ENCODE peak calls at places on chromosome 5, in six cellular contexts. K is A549, W is endothelial cell of umbilical vein, X is K562, Z is HepG2, P is GM12878. D is an unnamed sample.

GRCh38 chr5:110686264-110686663 is 40.2 kb downstream of the TMEM232 start:
- DNase-seq in X (no peak), P (no peak), K (no peak), W (no peak), Z (no peak), D (no peak)

GRCh38 chr5:120533581-120533980 is 69.5 kb downstream of the PRR16 start:
- DNase-seq in P (no peak), K (no peak), Z (no peak), W (no peak), X (no peak), D (no peak)

GRCh38 chr5:82931110-82931509 is 146.1 kb downstream of the TMEM167A start:
- DNase-seq in X (no peak), K (no peak), P (no peak), W (no peak), Z (no peak), D (no peak)

GRCh38 chr5:148653840-148654781 is at the start of gene HTR4:
- DNase-seq in Z (no peak), W (no peak), P (no peak), K (no peak), X (no peak), D (peak)

GRCh38 chr5:78242001-78242400 is 52.5 kb downstream of the AP3B1 start:
- DNase-seq in P (no peak), X (no peak), K (no peak), W (no peak), Z (no peak), D (no peak)

GRCh38 chr5:133702773-133703770 is 90.7 kb upstream of the FSTL4 start:
- DNase-seq in Z (no peak), P (no peak), X (no peak), W (no peak), K (no peak), D (no peak)

GRCh38 chr5:95870105-95870672 is 47.7 kb upstream of the GLRX start:
- DNase-seq in W (peak), Z (peak), K (no peak), X (no peak), P (peak), D (peak)

GRCh38 chr5:144566747-144567415 is 396.2 kb downstream of the KCTD16 start:
- DNase-seq in W (no peak), Z (no peak), P (no peak), X (no peak), K (no peak), D (no peak)

GRCh38 chr5:19767987-19768386 is 220.0 kb downstream of the CDH18 start:
- DNase-seq in Z (no peak), K (no peak), W (peak), X (no peak), P (no peak), D (no peak)

GRCh38 chr5:154141686-154142300 is 48.7 kb upstream of the GALNT10 start:
- DNase-seq in K (no peak), X (no peak), Z (no peak), P (no peak), W (no peak), D (no peak)

GRCh38 chr5:172144291-172144815 is 43.7 kb downstream of the STK10 start:
- DNase-seq in W (no peak), P (no peak), X (peak), K (no peak), Z (peak), D (no peak)

GRCh38 chr5:41835625-41836024 is 34.6 kb downstream of the OXCT1 start:
- DNase-seq in Z (no peak), W (peak), K (no peak), X (no peak), P (no peak), D (peak)

GRCh38 chr5:180050106-180050929 is 21.2 kb downstream of the RNF130 start:
- DNase-seq in P (no peak), Z (peak), W (no peak), X (no peak), K (no peak), D (no peak)

GRCh38 chr5:167785896-167786295 is 505.5 kb upstream of the WWC1 start:
- DNase-seq in X (no peak), Z (no peak), W (no peak), P (no peak), K (no peak), D (no peak)

GRCh38 chr5:150656191-150657132 is 4.6 kb upstream of the MYOZ3 start:
- DNase-seq in P (peak), W (peak), Z (peak), X (peak), K (peak), D (peak)

GRCh38 chr5:37771731-37772130 is 68.1 kb downstream of the GDNF start:
- DNase-seq in X (no peak), W (no peak), P (no peak), K (no peak), Z (no peak), D (no peak)

GRCh38 chr5:54883374-54884194 is 101.8 kb downstream of the ESM1 start:
- DNase-seq in Z (no peak), W (peak), K (no peak), P (no peak), X (peak), D (no peak)

GRCh38 chr5:98656106-98656795 is 117.2 kb upstream of the RGMB start:
- DNase-seq in X (no peak), P (no peak), K (no peak), W (no peak), Z (no peak), D (no peak)

GRCh38 chr5:122312670-122312988 is 592 bp downstream of the SNCAIP start:
- DNase-seq in K (no peak), X (no peak), P (no peak), Z (no peak), W (no peak), D (no peak)

GRCh38 chr5:58450018-58450417 is 9.9 kb downstream of the PLK2 start:
- DNase-seq in K (no peak), P (no peak), Z (no peak), X (no peak), W (no peak), D (no peak)

GRCh38 chr5:157387683-157388093 is 72.3 kb upstream of the NIPAL4 start:
- DNase-seq in W (peak), K (peak), Z (peak), X (no peak), P (no peak), D (no peak)

GRCh38 chr5:147437161-147437596 is 72.7 kb downstream of the DPYSL3 start:
- DNase-seq in K (no peak), Z (no peak), P (no peak), W (no peak), X (no peak), D (peak)

GRCh38 chr5:163790497-163790896 is 285.1 kb downstream of the MAT2B start:
- DNase-seq in P (no peak), W (no peak), K (no peak), Z (no peak), X (no peak), D (no peak)

GRCh38 chr5:60993875-60994571 is 49.0 kb downstream of the NDUFAF2 start:
- DNase-seq in P (no peak), Z (no peak), W (no peak), K (no peak), X (no peak), D (no peak)

GRCh38 chr5:170920196-170920595 is 58.4 kb downstream of the RANBP17 start:
- DNase-seq in X (no peak), P (no peak), Z (no peak), W (no peak), K (no peak), D (no peak)

GRCh38 chr5:160183075-160183474 is 46.2 kb upstream of the FABP6 start:
- DNase-seq in W (no peak), P (no peak), Z (no peak), K (peak), X (no peak), D (no peak)

GRCh38 chr5:37539459-37539858 is 160.3 kb downstream of the WDR70 start:
- DNase-seq in Z (no peak), P (no peak), X (no peak), K (no peak), W (no peak), D (no peak)

GRCh38 chr5:114055318-114055788 is 306.5 kb upstream of the KCNN2 start:
- DNase-seq in W (peak), X (no peak), P (no peak), K (no peak), Z (no peak), D (no peak)
- TF ChIP-seq MYC in W (no peak), X (no peak), P (no peak), K (no peak), Z (no peak), D (no peak)

DNA sequence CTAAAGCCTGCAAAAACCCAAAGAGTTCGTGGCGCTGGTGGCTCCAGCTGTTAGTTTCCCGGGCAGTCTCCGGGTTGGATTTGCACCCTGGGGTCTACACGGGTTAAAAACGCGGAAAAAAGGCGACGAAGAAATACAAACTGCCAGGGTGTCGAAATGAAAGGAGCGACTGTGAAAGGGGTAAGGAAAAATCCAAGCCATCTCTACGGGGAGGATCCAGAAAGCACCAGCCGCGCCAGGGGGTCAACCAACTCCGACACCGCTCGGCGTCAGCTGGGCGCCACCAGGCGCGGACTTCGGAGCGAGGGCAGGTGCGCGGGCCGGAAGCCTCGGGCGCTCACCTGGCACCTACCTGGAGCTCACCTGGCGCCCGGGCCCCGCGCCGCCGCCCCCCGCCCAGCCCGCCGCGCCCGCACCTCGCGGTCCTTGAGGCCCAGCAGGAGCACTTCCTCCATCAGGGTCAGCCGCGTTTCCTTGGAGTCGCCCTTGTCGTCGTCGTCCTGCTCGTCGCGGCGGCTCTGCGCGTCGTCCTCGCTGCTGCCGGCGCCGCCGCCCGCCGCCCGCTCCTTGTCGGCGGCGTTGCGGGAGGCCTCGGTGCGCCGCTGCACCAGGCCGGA is 617 bp downstream of the GOLPH3 start:
- DNase-seq in K (peak), W (no peak), X (peak), P (no peak), Z (peak), D (peak)
- TF ChIP-seq POLR2A in K (no peak), W (no peak), X (no peak), P (no peak), Z (no peak), D (no peak)

GRCh38 chr5:173327948-173328895 is at the start of gene STC2:
- DNase-seq in W (peak), K (peak), X (peak), P (peak), Z (peak), D (peak)
- H3K4me3 ChIP-seq in W (peak), K (peak), X (peak), P (peak), Z (peak), D (peak)

GRCh38 chr5:57338068-57338848 is 144.4 kb downstream of the ACTBL2 start:
- DNase-seq in K (peak), Z (peak), X (peak), P (no peak), W (peak), D (peak)
- TF ChIP-seq MYC in K (no peak), Z (no peak), X (no peak), P (no peak), W (no peak), D (no peak)